ENCODE peak calls at places on chromosome 19, in four cellular contexts. P is pancreas, A is left colon, F is NCI-H446. R is an unnamed sample.

GRCh38 chr19:30686252-30686762 is 314.1 kb downstream of the ZNF536 start:
- DNase-seq in F (no peak), A (no peak), P (no peak), R (no peak)

GRCh38 chr19:55147408-55148251 is 1.4 kb downstream of the TNNT1 start:
- DNase-seq in P (no peak), F (no peak), A (no peak), R (no peak)

GRCh38 chr19:33864311-33864850 is 67.7 kb downstream of the KCTD15 start:
- DNase-seq in F (no peak), A (no peak), P (no peak), R (no peak)

GRCh38 chr19:52722062-52723005 is 12.5 kb downstream of the ZNF611 start:
- DNase-seq in A (no peak), P (no peak), F (no peak), R (no peak)

GRCh38 chr19:30225615-30226463 is 146.3 kb upstream of the ZNF536 start:
- DNase-seq in A (no peak), F (peak), P (peak), R (no peak)

GRCh38 chr19:3231288-3231687 is 6.8 kb downstream of the CELF5 start:
- DNase-seq in A (no peak), F (no peak), P (no peak), R (no peak)

GRCh38 chr19:45515081-45515624 is 7.9 kb downstream of the VASP start:
- DNase-seq in F (no peak), A (peak), P (no peak), R (no peak)

GRCh38 chr19:45643927-45644771 is 5.0 kb upstream of the EML2 start:
- DNase-seq in F (no peak), P (no peak), A (no peak), R (peak)

GRCh38 chr19:48543121-48543710 is 8.8 kb upstream of the SULT2B1 start:
- DNase-seq in P (peak), A (no peak), F (no peak), R (no peak)

GRCh38 chr19:15113245-15114152 is 6.3 kb downstream of the SYDE1 start:
- DNase-seq in F (no peak), A (no peak), P (no peak), R (no peak)

GRCh38 chr19:5141278-5141925 is 172.5 kb downstream of the KDM4B start:
- DNase-seq in F (no peak), A (no peak), P (peak), R (no peak)

GRCh38 chr19:14704450-14704849 is 14.6 kb downstream of the ZNF333 start:
- DNase-seq in P (no peak), A (no peak), F (no peak), R (no peak)

GRCh38 chr19:15672580-15673175 is at the start of gene CYP4F12:
- DNase-seq in F (peak), A (peak), P (peak), R (no peak)

GRCh38 chr19:28519950-28520861 is 692.7 kb downstream of the UQCRFS1 start:
- DNase-seq in F (no peak), A (no peak), P (peak), R (peak)

GRCh38 chr19:41699231-41699967 is 9.0 kb upstream of the CEACAM5 start:
- DNase-seq in A (no peak), F (no peak), P (no peak), R (no peak)